ENCODE peak calls at places on chromosomes 1 and 21, in eight cellular contexts. I, E, S, J, U, L, P and Y are unnamed samples. For H3K27me3, the result is how much of the 10 kb centered on the place peaks cover.

GRCh38 chr1:64476251-64476952 is 6.5 kb downstream of the CACHD1 start:
- DNase-seq in L (peak), J (peak), S (no peak), I (no peak), P (peak), E (no peak), U (peak), Y (no peak)

GRCh38 chr1:169161512-169162194 is 55.2 kb downstream of the ATP1B1 start:
- DNase-seq in J (no peak), S (no peak), E (peak), P (no peak), L (no peak), I (no peak), U (peak), Y (no peak)

GRCh38 chr1:171460018-171460585 is 25.2 kb upstream of the PRRC2C start:
- DNase-seq in J (no peak), P (no peak), L (no peak), I (no peak), U (peak), S (no peak), E (no peak), Y (no peak)

GRCh38 chr1:27574871-27575831 is 28.8 kb downstream of the AHDC1 start:
- DNase-seq in I (no peak), E (peak), L (peak), U (peak), S (no peak), P (peak), J (peak), Y (no peak)

GRCh38 chr1:225763815-225764548 is 13.6 kb upstream of the SRP9 start:
- DNase-seq in I (no peak), E (no peak), U (no peak), S (no peak), J (peak), P (no peak), L (peak), Y (no peak)

GRCh38 chr1:94031154-94031553 is 89.8 kb downstream of the ABCA4 start:
- DNase-seq in L (no peak), U (no peak), J (no peak), S (no peak), P (no peak), I (no peak), E (no peak), Y (no peak)

GRCh38 chr21:43995521-43996105 is 16.5 kb upstream of the TRAPPC10 start:
- DNase-seq in E (no peak), L (no peak), J (no peak), U (no peak), I (no peak), S (no peak), P (no peak), Y (no peak)

GRCh38 chr1:57470028-57470427 is 46.2 kb upstream of the DAB1 start:
- DNase-seq in E (no peak), I (no peak), U (no peak), L (peak), S (no peak), J (peak), P (peak), Y (no peak)

GRCh38 chr1:210239295-210240155 is 6.9 kb downstream of the SERTAD4 start:
- DNase-seq in E (peak), U (peak), P (peak), L (peak), J (peak), S (no peak), I (no peak), Y (no peak)

GRCh38 chr1:116951175-116951935 is 41.6 kb downstream of the PTGFRN start:
- DNase-seq in P (no peak), I (no peak), J (peak), U (peak), S (no peak), L (peak), E (peak), Y (no peak)

GRCh38 chr1:61852693-61853060 is 110.4 kb downstream of the PATJ start:
- DNase-seq in J (no peak), U (no peak), L (no peak), E (no peak), S (no peak), P (no peak), I (no peak), Y (no peak)

GRCh38 chr1:71273326-71273725 is 192.5 kb upstream of the ZRANB2 start:
- DNase-seq in I (no peak), U (no peak), J (no peak), E (no peak), P (no peak), L (peak), S (no peak), Y (no peak)

GRCh38 chr1:31377361-31377863 is 4.5 kb upstream of the FABP3 start:
- DNase-seq in L (no peak), E (no peak), U (peak), J (no peak), P (no peak), S (no peak), I (no peak), Y (no peak)

GRCh38 chr1:207891148-207891547 is 19.8 kb downstream of the CD34 start:
- DNase-seq in U (no peak), J (no peak), P (no peak), L (no peak), I (no peak), E (no peak), S (no peak), Y (no peak)

GRCh38 chr1:111769517-111770146 is 13.9 kb downstream of the DDX20 start:
- DNase-seq in L (peak), E (no peak), J (peak), I (no peak), S (peak), U (peak), P (peak), Y (no peak)

DNA sequence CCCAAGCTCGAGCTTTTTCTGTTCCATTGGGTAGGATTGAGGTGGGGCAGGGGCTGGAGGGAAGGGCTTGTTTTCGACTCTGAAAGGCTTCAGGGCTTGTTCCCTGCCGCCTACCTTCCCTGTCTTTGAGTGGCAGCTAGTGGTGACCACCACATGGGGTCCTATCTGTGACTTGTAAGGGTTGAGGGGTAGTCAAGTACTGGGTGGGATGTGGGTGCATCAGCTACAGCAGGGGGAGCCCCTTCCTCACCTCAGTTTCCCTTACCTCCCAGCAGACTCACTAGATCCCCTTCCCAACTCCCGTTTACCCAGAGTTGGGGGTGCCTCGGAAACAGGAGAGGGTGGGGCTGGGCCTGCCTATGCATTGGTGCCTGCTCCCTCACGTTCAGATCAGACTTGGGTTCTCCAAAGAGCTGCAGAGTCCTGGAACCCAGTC is 5.9 kb downstream of the FOXO6 start:
- DNase-seq in E (no peak), P (no peak), I (no peak), L (no peak), U (no peak), J (no peak), S (no peak), Y (no peak)
- H3K27me3 ChIP-seq in E (under half), P (half or more), I (under half), L (half or more), U (under half), J (half or more), S (under half), Y (under half)

GRCh38 chr1:83499998-83500397 is 498.9 kb downstream of the TTLL7 start:
- DNase-seq in S (no peak), I (no peak), L (no peak), E (no peak), J (no peak), U (no peak), P (no peak), Y (no peak)
- H3K27me3 ChIP-seq in S (under half), I (under half), L (under half), E (under half), J (under half), U (under half), P (under half), Y (under half)

GRCh38 chr1:78227705-78228260 is 182.0 kb downstream of the GIPC2 start:
- DNase-seq in J (no peak), E (no peak), P (no peak), I (no peak), L (no peak), S (no peak), U (no peak), Y (no peak)

GRCh38 chr1:78232630-78233029 is 186.9 kb downstream of the GIPC2 start:
- DNase-seq in P (no peak), I (no peak), L (no peak), S (no peak), E (no peak), U (no peak), J (no peak), Y (no peak)

GRCh38 chr1:78231477-78231876 is 185.7 kb downstream of the GIPC2 start:
- DNase-seq in E (no peak), I (no peak), S (no peak), U (no peak), P (no peak), J (no peak), L (no peak), Y (no peak)

GRCh38 chr1:78229344-78229743 is 183.6 kb downstream of the GIPC2 start:
- DNase-seq in P (peak), U (peak), S (no peak), I (no peak), E (no peak), L (peak), J (peak), Y (no peak)

GRCh38 chr1:78231894-78232293 is 186.1 kb downstream of the GIPC2 start:
- DNase-seq in J (no peak), P (no peak), I (no peak), U (no peak), S (no peak), L (no peak), E (no peak), Y (no peak)
- H3K27me3 ChIP-seq in J (under half), P (under half), I (under half), U (under half), S (under half), L (under half), E (under half), Y (under half)

GRCh38 chr1:75133754-75134655 is at the start of gene LHX8:
- DNase-seq in S (no peak), U (no peak), J (no peak), E (no peak), I (no peak), P (no peak), L (no peak), Y (no peak)

GRCh38 chr1:75131593-75132420 is 2.4 kb upstream of the LHX8 start:
- DNase-seq in I (no peak), S (no peak), U (no peak), P (no peak), E (peak), J (no peak), L (no peak), Y (no peak)

GRCh38 chr1:75134656-75134938 is 409 bp downstream of the LHX8 start:
- DNase-seq in E (no peak), S (no peak), P (no peak), U (no peak), I (no peak), L (no peak), J (no peak), Y (no peak)

GRCh38 chr1:75130865-75131592 is 3.2 kb upstream of the LHX8 start:
- DNase-seq in J (no peak), E (peak), I (no peak), U (no peak), L (no peak), S (no peak), P (no peak), Y (no peak)

DNA sequence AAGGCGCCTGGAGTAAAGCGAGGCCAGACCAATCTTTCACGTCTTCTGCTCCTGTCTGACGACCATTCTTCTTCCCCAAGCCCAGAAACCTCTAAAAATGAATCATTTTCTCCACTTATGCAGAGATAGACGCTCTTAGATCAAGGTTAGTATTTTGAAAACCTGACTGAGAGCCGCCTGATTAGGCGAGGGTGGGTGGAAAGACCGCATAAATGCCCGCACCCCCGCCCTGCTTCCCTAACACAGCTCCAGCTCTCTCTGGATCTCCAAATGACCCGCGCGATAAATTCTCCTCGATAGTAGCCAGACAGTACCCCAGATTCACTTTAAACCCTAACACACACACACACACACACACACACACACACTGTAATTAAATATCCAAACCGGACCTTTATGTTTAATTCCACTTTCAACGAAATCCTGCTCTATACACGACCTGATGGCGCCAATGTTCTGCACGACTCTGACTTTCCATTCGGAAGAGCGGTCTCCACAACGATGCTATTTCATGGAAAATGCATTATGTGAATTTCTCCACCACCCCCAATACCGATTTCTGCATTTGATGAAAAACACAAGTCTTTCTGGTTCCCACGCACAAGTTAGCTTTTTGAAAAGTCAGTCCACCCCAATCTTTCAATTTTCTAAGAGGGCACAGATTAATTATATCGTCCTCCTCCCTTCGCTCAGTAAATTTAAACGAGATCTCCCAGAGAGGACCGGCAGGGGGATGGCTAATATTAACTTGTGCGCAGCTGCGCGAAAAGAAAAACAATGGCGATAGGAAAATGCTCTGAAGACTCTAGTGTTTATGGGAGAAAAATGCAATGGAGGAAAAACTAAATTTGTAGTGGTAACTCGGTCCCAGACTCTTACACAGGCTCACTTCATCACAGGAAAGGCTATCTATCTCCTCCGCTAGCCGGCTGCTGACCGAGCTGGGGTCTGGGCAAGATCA is 1.5 kb upstream of the LHX8 start:
- DNase-seq in E (no peak), P (no peak), J (no peak), I (no peak), L (no peak), S (no peak), U (no peak), Y (no peak)
- H3K27me3 ChIP-seq in E (half or more), P (half or more), J (half or more), I (half or more), L (half or more), S (under half), U (half or more), Y (half or more)

DNA sequence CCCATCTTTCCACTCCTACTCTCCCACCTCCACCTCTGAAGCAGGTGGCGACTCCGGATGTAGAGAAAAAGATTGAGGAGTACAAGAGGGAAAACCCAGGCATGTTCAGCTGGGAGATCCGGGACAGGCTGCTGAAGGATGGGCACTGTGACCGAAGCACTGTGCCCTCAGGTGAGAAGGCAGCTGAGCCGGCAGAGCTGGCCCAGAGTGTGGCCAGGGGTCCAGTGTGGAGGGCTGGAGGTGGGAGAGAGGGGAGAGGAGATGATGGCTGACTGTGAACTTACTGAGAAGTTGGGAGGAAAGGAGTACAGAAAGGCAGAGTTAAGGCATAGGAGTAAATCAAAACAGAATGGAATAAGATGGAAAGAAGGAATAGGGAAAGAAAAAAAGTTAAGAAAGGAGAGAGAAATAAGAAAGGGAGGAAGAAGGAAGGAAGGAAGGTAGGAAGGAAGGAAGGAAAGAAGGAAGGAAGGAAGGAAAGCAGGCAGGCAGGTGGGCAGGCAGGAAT is 4.5 kb downstream of the PAX7 start:
- DNase-seq in S (no peak), U (no peak), I (no peak), E (no peak), P (no peak), L (no peak), J (no peak), Y (no peak)
- H3K27me3 ChIP-seq in S (half or more), U (half or more), I (half or more), E (half or more), P (half or more), L (half or more), J (half or more), Y (under half)

DNA sequence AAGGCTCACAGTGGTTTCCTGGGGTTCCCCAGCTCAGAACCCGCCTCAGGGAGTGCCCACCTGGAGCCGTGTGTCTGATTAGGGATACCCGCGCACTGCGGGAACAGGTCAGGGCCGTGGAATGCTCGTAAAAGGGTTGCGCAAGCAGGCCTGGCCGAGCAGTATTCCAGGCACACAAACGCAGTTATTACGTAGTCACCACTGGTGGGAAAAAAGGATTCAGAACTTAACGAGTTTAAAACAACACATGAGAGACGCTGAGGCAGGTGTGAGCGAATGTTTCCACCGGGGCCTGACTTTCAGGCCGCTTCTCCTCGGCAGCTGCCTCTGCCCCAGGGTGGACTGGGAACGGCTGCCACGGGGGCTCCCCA is 18.2 kb downstream of the PLCH2 start:
- DNase-seq in J (no peak), P (no peak), L (peak), I (no peak), U (peak), E (peak), S (no peak), Y (no peak)
- H3K27me3 ChIP-seq in J (under half), P (under half), L (under half), I (under half), U (under half), E (under half), S (under half), Y (under half)

DNA sequence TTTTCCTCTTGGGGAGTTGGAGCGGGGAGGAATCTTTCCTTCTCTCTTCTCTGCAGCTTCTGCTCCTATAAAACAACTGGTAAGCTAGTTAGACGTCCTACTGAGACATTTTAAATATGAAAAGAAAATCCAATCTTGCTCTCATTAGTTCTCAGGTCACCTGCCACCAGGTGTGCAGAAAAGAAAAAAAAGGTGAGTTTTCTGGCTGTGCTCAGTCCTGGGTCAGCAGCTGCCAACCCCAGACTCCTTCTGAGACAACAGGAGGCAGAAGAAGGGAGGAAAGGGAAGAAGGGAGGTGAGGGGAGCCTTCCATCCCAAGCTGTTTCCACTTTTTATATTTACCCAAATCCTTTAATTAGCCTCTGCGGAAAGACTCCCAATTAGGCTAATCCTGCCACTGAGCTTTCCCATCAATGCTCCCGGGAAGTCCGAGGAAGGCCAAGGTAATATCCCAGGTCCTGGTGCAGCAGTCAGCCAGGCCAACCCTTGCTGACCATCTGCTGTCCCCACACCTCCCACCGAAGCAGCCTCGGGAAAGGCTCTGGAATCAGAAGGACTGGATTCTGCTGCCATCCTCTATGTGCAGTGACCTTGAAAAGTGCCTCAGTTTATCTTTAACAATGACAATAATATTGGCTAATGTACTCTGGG is 33.4 kb downstream of the GLIS1 start:
- DNase-seq in J (no peak), E (no peak), S (no peak), L (no peak), P (no peak), U (no peak), I (no peak), Y (no peak)
- H3K27me3 ChIP-seq in J (under half), E (under half), S (under half), L (under half), P (under half), U (under half), I (under half), Y (under half)

GRCh38 chr1:45205000-45205909 is 1.1 kb downstream of the ZSWIM5 start:
- DNase-seq in J (peak), P (no peak), L (peak), E (peak), I (no peak), S (no peak), U (peak), Y (no peak)
- H3K27me3 ChIP-seq in J (under half), P (under half), L (under half), E (under half), I (under half), S (under half), U (under half), Y (under half)

GRCh38 chr21:45974073-45975016 is 7.2 kb upstream of the COL6A1 start:
- DNase-seq in I (no peak), L (peak), J (peak), P (no peak), S (no peak), U (peak), E (peak), Y (no peak)

GRCh38 chr21:45975017-45975595 is 6.5 kb upstream of the COL6A1 start:
- DNase-seq in L (peak), P (no peak), U (peak), I (no peak), J (no peak), S (no peak), E (peak), Y (no peak)

GRCh38 chr21:45977396-45977795 is 4.2 kb upstream of the COL6A1 start:
- DNase-seq in E (peak), S (no peak), L (no peak), P (no peak), I (no peak), U (no peak), J (no peak), Y (no peak)

GRCh38 chr21:45979141-45979631 is 2.4 kb upstream of the COL6A1 start:
- DNase-seq in I (no peak), U (peak), P (no peak), S (no peak), L (peak), E (peak), J (no peak), Y (no peak)

GRCh38 chr21:45976666-45977335 is 4.8 kb upstream of the COL6A1 start:
- DNase-seq in E (peak), P (no peak), L (no peak), I (no peak), S (no peak), J (no peak), U (no peak), Y (no peak)
- H3K27me3 ChIP-seq in E (under half), P (under half), L (under half), I (under half), S (under half), J (under half), U (under half), Y (under half)